ENCODE peak calls at places on chromosomes 4 and X, in five cellular contexts. One of them, this sample, is unnamed.

GRCh38 chrX:67545772-67546495 is 2.1 kb downstream of the AR start:
- DNase-seq in germinal center: peak; percentile 3
- DNase-seq in NCI-H1694: no peak
- DNase-seq in adrenal gland: no peak
- DNase-seq in SW480: no peak
- DNase-seq in this sample: no peak

GRCh38 chrX:126770179-126770578 is 49.4 kb upstream of the PRR32 start:
- DNase-seq in germinal center: no peak
- DNase-seq in SW480: peak; percentile 21
- DNase-seq in NCI-H1694: peak; percentile 44
- DNase-seq in adrenal gland: peak; percentile 27
- DNase-seq in this sample: no peak

GRCh38 chr4:174332741-174333493 is 49.2 kb downstream of the CEP44 start:
- DNase-seq in germinal center: no peak
- DNase-seq in NCI-H1694: no peak
- DNase-seq in adrenal gland: no peak
- DNase-seq in SW480: no peak
- DNase-seq in this sample: no peak

GRCh38 chr4:33780952-33781655 is 2463.2 kb downstream of the ARAP2 start:
- DNase-seq in germinal center: no peak
- DNase-seq in adrenal gland: no peak
- DNase-seq in NCI-H1694: no peak
- DNase-seq in SW480: peak; percentile 8
- DNase-seq in this sample: no peak

GRCh38 chr4:118557298-118557851 is 127.8 kb upstream of the METTL14 start:
- DNase-seq in germinal center: no peak
- DNase-seq in SW480: peak; percentile 48
- DNase-seq in NCI-H1694: peak; percentile 6
- DNase-seq in adrenal gland: no peak
- DNase-seq in this sample: no peak

GRCh38 chr4:51843309-51844156 is 580 bp downstream of the DCUN1D4 start:
- DNase-seq in adrenal gland: peak; percentile 86
- DNase-seq in NCI-H1694: no peak
- DNase-seq in SW480: peak; percentile 51
- DNase-seq in germinal center: no peak
- DNase-seq in this sample: peak; percentile 57

GRCh38 chr4:44817905-44818304 is 91.5 kb upstream of the GNPDA2 start:
- DNase-seq in adrenal gland: no peak
- DNase-seq in NCI-H1694: no peak
- DNase-seq in SW480: no peak
- DNase-seq in germinal center: no peak
- DNase-seq in this sample: no peak

GRCh38 chr4:176654565-176655216 is 138.0 kb downstream of the VEGFC start:
- DNase-seq in germinal center: no peak
- DNase-seq in SW480: no peak
- DNase-seq in NCI-H1694: no peak
- DNase-seq in adrenal gland: no peak
- DNase-seq in this sample: no peak